ENCODE peak calls at places on chromosomes 12 and 14, in six cellular contexts. L is tibial artery, E is fibroblast of pulmonary artery, M is cardiac muscle cell, X is thyroid gland, A is NB4. S is an unnamed sample.

GRCh38 chr12:113208041-113208934 is 13.0 kb upstream of the TPCN1 start:
- DNase-seq in L (no peak), E (peak; percentile 38), M (no peak), X (no peak), A (peak; percentile 100), S (no peak)

GRCh38 chr14:99663716-99664635 is 19.0 kb downstream of the HHIPL1 start:
- DNase-seq in L (no peak), E (no peak), M (peak; percentile 64), X (no peak), A (no peak), S (no peak)

GRCh38 chr12:3351731-3352130 is 139.3 kb upstream of the PRMT8 start:
- DNase-seq in L (no peak), E (no peak), M (no peak), X (no peak), A (no peak), S (no peak)

GRCh38 chr12:101480849-101481248 is 5.7 kb downstream of the SPIC start:
- DNase-seq in L (no peak), E (no peak), M (no peak), X (no peak), A (peak; percentile 62), S (no peak)

GRCh38 chr12:22190-22529 is 44.4 kb upstream of the IQSEC3 start:
- DNase-seq in L (peak; percentile 34), E (no peak), M (no peak), X (no peak), A (no peak), S (no peak)

GRCh38 chr14:66404051-66404450 is 82.1 kb upstream of the CCDC196 start:
- DNase-seq in L (no peak), E (no peak), M (no peak), X (no peak), A (no peak), S (no peak)

GRCh38 chr14:71475916-71476315 is 456.3 kb upstream of the RGS6 start:
- DNase-seq in L (no peak), E (no peak), M (no peak), X (no peak), A (no peak), S (no peak)

GRCh38 chr12:83690465-83690864 is 1003.8 kb downstream of the TMTC2 start:
- DNase-seq in L (no peak), E (no peak), M (no peak), X (no peak), A (no peak), S (no peak)

GRCh38 chr14:23121401-23121800 is 2.3 kb upstream of the CEBPE start:
- DNase-seq in L (peak; percentile 69), E (peak; percentile 87), M (no peak), X (no peak), A (no peak), S (peak; percentile 41)

GRCh38 chr12:2298556-2299195 is 245.9 kb downstream of the CACNA1C start:
- DNase-seq in L (no peak), E (no peak), M (no peak), X (no peak), A (no peak), S (no peak)

GRCh38 chr12:30457621-30458289 is 237.9 kb downstream of the IPO8 start:
- DNase-seq in L (no peak), E (peak; percentile 94), M (peak; percentile 39), X (no peak), A (peak; percentile 62), S (peak; percentile 23)

GRCh38 chr14:75011356-75012097 is 8.8 kb downstream of the EIF2B2 start:
- DNase-seq in L (no peak), E (peak; percentile 65), M (peak; percentile 4), X (no peak), A (peak; percentile 4), S (peak; percentile 39)

GRCh38 chr14:101823511-101824120 is 62.1 kb downstream of the PPP2R5C start:
- DNase-seq in L (no peak), E (no peak), M (no peak), X (no peak), A (no peak), S (no peak)

GRCh38 chr12:49674318-49674985 is 32.8 kb downstream of the FMNL3 start:
- DNase-seq in L (no peak), E (peak; percentile 32), M (no peak), X (no peak), A (no peak), S (peak; percentile 24)

GRCh38 chr12:87157791-87158190 is 871.4 kb downstream of the C12orf50 start:
- DNase-seq in L (no peak), E (peak; percentile 96), M (no peak), X (no peak), A (no peak), S (peak; percentile 88)

GRCh38 chr14:77189479-77189878 is 7.9 kb downstream of the TMEM63C start:
- DNase-seq in L (no peak), E (no peak), M (no peak), X (no peak), A (no peak), S (no peak)

GRCh38 chr14:77186911-77187648 is 5.5 kb downstream of the TMEM63C start:
- DNase-seq in L (no peak), E (peak; percentile 6), M (peak; percentile 22), X (peak; percentile 81), A (no peak), S (peak; percentile 71)

GRCh38 chr14:77194706-77195105 is 13.1 kb downstream of the TMEM63C start:
- DNase-seq in L (no peak), E (no peak), M (no peak), X (no peak), A (no peak), S (no peak)

GRCh38 chr14:77187649-77188012 is 6.0 kb downstream of the TMEM63C start:
- DNase-seq in L (no peak), E (no peak), M (no peak), X (no peak), A (no peak), S (no peak)

GRCh38 chr14:77190977-77191376 is 9.4 kb downstream of the TMEM63C start:
- DNase-seq in L (no peak), E (no peak), M (no peak), X (no peak), A (no peak), S (no peak)
- H3K4me3 ChIP-seq in L (no peak overlapping the region), E (no peak overlapping the region), M (no peak overlapping the region), X (no peak overlapping the region), A (no peak overlapping the region), S (no peak overlapping the region)

GRCh38 chr14:77914073-77914721 is 114.3 kb downstream of the ADCK1 start:
- DNase-seq in L (peak; percentile 12), E (no peak), M (no peak), X (no peak), A (no peak), S (no peak)

GRCh38 chr14:77917802-77918201 is 117.9 kb downstream of the ADCK1 start:
- DNase-seq in L (no peak), E (no peak), M (no peak), X (no peak), A (no peak), S (no peak)

GRCh38 chr14:77920312-77920711 is 120.4 kb downstream of the ADCK1 start:
- DNase-seq in L (no peak), E (no peak), M (no peak), X (no peak), A (no peak), S (no peak)

GRCh38 chr14:77921820-77922219 is 121.9 kb downstream of the ADCK1 start:
- DNase-seq in L (no peak), E (no peak), M (no peak), X (no peak), A (no peak), S (no peak)

DNA sequence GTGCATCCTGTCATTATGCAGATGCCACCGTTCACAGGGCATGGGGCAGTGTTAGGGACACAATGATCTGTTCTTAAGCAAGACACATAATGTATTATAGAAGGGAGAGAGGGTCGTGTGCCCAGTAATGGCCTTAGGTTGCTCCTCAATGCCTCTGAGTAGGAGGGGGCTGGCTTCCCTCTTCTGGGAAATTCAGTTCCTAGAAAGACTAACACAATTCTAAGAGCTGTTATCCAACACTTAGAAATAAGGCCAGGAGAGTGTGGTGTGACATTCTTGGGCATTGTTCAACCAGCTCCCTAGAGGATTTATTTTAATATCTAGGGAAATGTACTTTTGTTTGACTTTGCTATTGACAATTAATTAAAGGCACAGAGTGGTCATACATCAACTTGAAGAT is 118.5 kb downstream of the ADCK1 start:
- DNase-seq in L (no peak), E (no peak), M (no peak), X (no peak), A (no peak), S (no peak)
- TF ChIP-seq CTCF in L (no peak), E (no peak), M (no peak), X (no peak), A (no peak), S (no peak)

GRCh38 chr14:87813211-87813610 is 179.8 kb downstream of the GALC start:
- DNase-seq in L (no peak), E (no peak), M (no peak), X (no peak), A (no peak), S (no peak)
- H3K4me3 ChIP-seq in L (no peak overlapping the region), E (no peak overlapping the region), M (no peak overlapping the region), X (no peak overlapping the region), A (no peak overlapping the region), S (no peak overlapping the region)

GRCh38 chr14:36646664-36647416 is 14.8 kb upstream of the PAX9 start:
- DNase-seq in L (peak; percentile 68), E (no peak), M (no peak), X (peak; percentile 48), A (no peak), S (no peak)
- TF ChIP-seq CTCF in L (no peak), E (no peak), M (no peak), X (no peak), A (no peak), S (peak; percentile 4)

DNA sequence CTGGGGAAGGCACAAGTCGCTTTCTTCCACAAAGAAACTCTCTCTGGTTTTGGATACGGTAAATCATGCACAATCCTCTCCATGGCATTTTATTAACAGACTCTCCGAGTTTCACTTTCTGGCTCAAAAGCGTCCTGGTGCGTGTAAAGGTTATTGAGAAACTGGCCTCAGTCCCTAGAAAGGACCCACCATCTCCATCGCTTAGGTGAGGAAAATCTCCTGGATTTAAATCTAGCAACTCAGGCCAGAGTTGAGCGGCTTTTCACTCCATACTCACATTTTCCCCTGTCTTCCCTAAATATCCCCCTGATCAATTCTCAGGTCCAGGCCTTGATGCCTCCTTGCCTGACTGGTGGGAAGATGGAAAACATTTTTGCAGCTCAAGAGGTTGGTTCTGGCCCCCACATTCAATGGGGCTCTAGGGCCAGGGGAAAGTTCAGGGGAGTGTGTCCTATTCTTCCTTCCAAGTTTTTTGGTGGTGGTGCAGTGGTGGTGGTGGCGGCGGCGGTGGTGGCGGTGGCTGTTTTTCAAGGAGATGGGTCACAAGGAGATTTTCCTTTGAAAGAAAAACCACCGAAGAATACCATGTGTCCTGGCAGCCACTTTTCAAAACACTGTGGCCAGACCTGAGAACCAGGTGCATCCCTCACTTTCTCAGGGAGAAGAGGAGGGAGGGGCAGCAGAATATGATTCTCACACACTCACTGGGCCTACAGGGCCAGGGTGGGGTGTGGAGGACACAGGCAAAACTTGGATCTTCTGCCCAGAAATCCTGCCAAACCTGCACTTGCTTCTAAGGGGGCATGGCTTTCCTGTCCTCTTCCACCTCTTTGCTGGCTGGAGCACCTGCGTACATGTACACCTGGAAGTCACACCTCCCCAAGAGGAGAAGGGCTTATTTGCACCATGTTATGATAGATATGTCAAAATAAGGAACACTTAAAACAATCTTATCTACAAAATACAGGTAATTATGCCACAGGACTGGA is 46.7 kb upstream of the PNMA1 start:
- DNase-seq in L (no peak), E (no peak), M (no peak), X (no peak), A (no peak), S (no peak)
- H3K4me3 ChIP-seq in L (peak overlapping the region; percentile 80), E (peak overlapping the region; percentile 47), M (peak overlapping the region; percentile 63), X (peak overlapping the region; percentile 18), A (peak overlapping the region; percentile 46), S (peak overlapping the region; percentile 70)